ENCODE peak calls at places on chromosomes 3 and 15, in five cellular contexts. R is lower lobe of right lung, B is PC-3, E is Peyer's patch, I is Caco-2. A is an unnamed sample. For H3K27me3, the result is how much of the 10 kb centered on the place peaks cover.

GRCh38 chr15:90401499-90401898 is 13.5 kb downstream of the IQGAP1 start:
- DNase-seq in R (no peak), E (no peak), B (no peak), I (no peak), A (no peak)

GRCh38 chr3:14520967-14521366 is 19.2 kb downstream of the GRIP2 start:
- DNase-seq in E (no peak), B (no peak), R (no peak), I (peak), A (no peak)

GRCh38 chr15:80929689-80930088 is 59.9 kb downstream of the MESD start:
- DNase-seq in B (no peak), R (no peak), I (no peak), E (no peak), A (no peak)

GRCh38 chr3:8095724-8096123 is 405.9 kb upstream of the LMCD1 start:
- DNase-seq in I (peak), R (no peak), E (no peak), B (peak), A (no peak)

GRCh38 chr3:111666041-111666735 is 71.0 kb upstream of the ZBED2 start:
- DNase-seq in I (no peak), R (no peak), B (peak), E (no peak), A (peak)

GRCh38 chr3:51715231-51716058 is 8.6 kb downstream of the GRM2 start:
- DNase-seq in I (no peak), R (no peak), E (peak), B (no peak), A (no peak)

GRCh38 chr3:61250784-61251173 is 473 bp downstream of the FHIT start:
- DNase-seq in E (peak), R (no peak), I (peak), B (peak), A (no peak)

GRCh38 chr3:116445291-116445841 is at the start of gene LSAMP:
- DNase-seq in R (no peak), B (no peak), I (no peak), E (no peak), A (peak)

GRCh38 chr3:190617185-190617584 is 103.3 kb downstream of the IL1RAP start:
- DNase-seq in B (peak), R (peak), I (no peak), E (peak), A (no peak)

GRCh38 chr15:96341465-96342142 is 11.1 kb downstream of the NR2F2 start:
- DNase-seq in B (no peak), E (peak), R (peak), I (no peak), A (no peak)

GRCh38 chr15:96339662-96340347 is 9.3 kb downstream of the NR2F2 start:
- DNase-seq in R (no peak), I (no peak), B (peak), E (no peak), A (no peak)

GRCh38 chr15:96338772-96339661 is 8.5 kb downstream of the NR2F2 start:
- DNase-seq in I (no peak), E (no peak), R (no peak), B (peak), A (no peak)

GRCh38 chr15:96340611-96341464 is 10.3 kb downstream of the NR2F2 start:
- DNase-seq in R (peak), E (peak), I (no peak), B (peak), A (peak)

GRCh38 chr15:96340348-96340610 is 9.8 kb downstream of the NR2F2 start:
- DNase-seq in R (no peak), I (no peak), B (peak), E (no peak), A (no peak)
- H3K4me3 ChIP-seq in R (peak), I (no peak), B (peak), E (peak), A (peak)

GRCh38 chr15:76342046-76342381 is 5.4 kb downstream of the ISL2 start:
- DNase-seq in I (no peak), R (no peak), E (no peak), B (no peak), A (no peak)

GRCh38 chr15:76341366-76342045 is 4.9 kb downstream of the ISL2 start:
- DNase-seq in E (no peak), I (no peak), R (no peak), B (no peak), A (no peak)

GRCh38 chr15:76340802-76341365 is 4.3 kb downstream of the ISL2 start:
- DNase-seq in E (peak), I (no peak), B (no peak), R (peak), A (no peak)

GRCh38 chr15:76343313-76343996 is 6.9 kb downstream of the ISL2 start:
- DNase-seq in I (no peak), B (no peak), E (no peak), R (no peak), A (no peak)

DNA sequence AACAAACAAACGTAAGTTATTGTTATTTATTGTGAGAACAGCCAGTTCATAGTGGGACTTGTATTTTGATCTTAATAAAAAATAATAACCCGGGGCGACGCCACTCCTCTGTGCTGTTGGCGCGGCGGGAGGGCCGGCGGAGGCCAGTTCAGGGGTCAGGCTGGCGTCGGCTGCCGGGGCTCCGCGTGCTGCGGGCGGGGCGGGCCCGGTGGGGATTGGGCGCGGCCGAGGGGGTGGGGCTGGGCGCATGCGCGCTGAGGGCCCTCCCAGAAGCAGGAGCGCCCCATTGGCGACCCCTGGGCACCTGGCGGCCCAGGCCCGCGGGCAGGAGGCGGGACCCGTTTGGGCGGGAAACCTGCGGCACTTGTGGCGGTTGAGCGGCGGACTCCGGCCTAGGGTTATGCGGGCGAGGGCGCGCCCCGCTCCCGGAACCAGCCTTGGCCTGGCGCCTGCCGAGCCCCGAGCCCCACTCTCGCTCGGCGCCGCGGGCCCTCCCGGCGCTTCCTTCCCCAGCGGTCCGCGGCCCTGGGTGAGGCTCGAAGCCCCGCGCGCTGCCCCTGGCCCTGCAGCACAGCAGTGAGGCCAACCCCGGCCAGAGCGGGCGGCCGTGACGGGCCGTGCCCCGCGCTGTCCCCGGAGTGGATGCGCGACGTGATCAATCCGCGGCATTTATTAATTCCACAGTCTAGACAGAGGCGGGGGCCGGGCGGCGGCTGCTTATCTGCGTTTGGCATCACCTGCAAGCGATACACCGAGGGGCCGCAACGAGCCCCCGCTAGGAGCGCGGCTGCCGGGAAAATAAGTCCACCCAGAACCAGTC is 6.0 kb downstream of the ISL2 start:
- DNase-seq in E (peak), B (no peak), I (no peak), R (no peak), A (no peak)
- H3K27me3 ChIP-seq in E (under half), B (under half), I (under half), R (half or more), A (under half)

GRCh38 chr15:68028137-68028771 is 25.9 kb upstream of the PIAS1 start:
- DNase-seq in B (no peak), I (no peak), R (no peak), E (no peak), A (no peak)
- H3K4me3 ChIP-seq in B (no peak), I (no peak), R (no peak), E (no peak), A (no peak)

GRCh38 chr15:77645602-77646001 is 12.9 kb upstream of the LINGO1 start:
- DNase-seq in B (no peak), R (no peak), E (no peak), I (no peak), A (no peak)
- H3K27me3 ChIP-seq in B (under half), R (under half), E (under half), I (under half), A (under half)

GRCh38 chr3:53709856-53710674 is 136.2 kb downstream of the CHDH start:
- DNase-seq in I (peak), E (peak), B (peak), R (peak), A (peak)
- H3K4me3 ChIP-seq in I (no peak), E (no peak), B (no peak), R (no peak), A (no peak)

GRCh38 chr3:193809106-193809505 is 216.1 kb downstream of the OPA1 start:
- DNase-seq in E (no peak), R (no peak), I (no peak), B (no peak), A (no peak)
- H3K27me3 ChIP-seq in E (under half), R (under half), I (under half), B (under half), A (under half)

GRCh38 chr15:82544431-82544830 is 4.2 kb upstream of the RPS17 start:
- DNase-seq in R (no peak), I (no peak), E (no peak), B (no peak), A (no peak)

GRCh38 chr15:82545002-82545401 is 4.7 kb upstream of the RPS17 start:
- DNase-seq in E (no peak), B (no peak), I (no peak), R (no peak), A (no peak)

GRCh38 chr15:82545478-82545877 is 5.2 kb upstream of the RPS17 start:
- DNase-seq in E (no peak), R (no peak), I (no peak), B (no peak), A (no peak)

GRCh38 chr15:82540984-82541431 is 751 bp upstream of the RPS17 start:
- DNase-seq in R (no peak), I (no peak), E (no peak), B (no peak), A (peak)

GRCh38 chr15:82543155-82543554 is 2.9 kb upstream of the RPS17 start:
- DNase-seq in E (no peak), I (no peak), B (no peak), R (no peak), A (peak)
- H3K4me3 ChIP-seq in E (no peak), I (no peak), B (no peak), R (no peak), A (no peak)

GRCh38 chr3:89847955-89848354 is 740.5 kb downstream of the EPHA3 start:
- DNase-seq in E (no peak), I (no peak), R (no peak), B (peak), A (no peak)
- H3K27me3 ChIP-seq in E (under half), I (under half), R (under half), B (under half), A (under half)

GRCh38 chr15:70526974-70527325 is 236.4 kb downstream of the UACA start:
- DNase-seq in R (no peak), E (no peak), B (no peak), I (no peak), A (no peak)

GRCh38 chr15:70526221-70526973 is 237.0 kb downstream of the UACA start:
- DNase-seq in B (peak), I (no peak), R (no peak), E (peak), A (peak)

GRCh38 chr15:70528816-70529215 is 234.5 kb downstream of the UACA start:
- DNase-seq in E (no peak), B (no peak), I (no peak), R (no peak), A (no peak)

GRCh38 chr15:70530035-70530499 is 233.3 kb downstream of the UACA start:
- DNase-seq in I (no peak), E (no peak), B (no peak), R (no peak), A (no peak)

DNA sequence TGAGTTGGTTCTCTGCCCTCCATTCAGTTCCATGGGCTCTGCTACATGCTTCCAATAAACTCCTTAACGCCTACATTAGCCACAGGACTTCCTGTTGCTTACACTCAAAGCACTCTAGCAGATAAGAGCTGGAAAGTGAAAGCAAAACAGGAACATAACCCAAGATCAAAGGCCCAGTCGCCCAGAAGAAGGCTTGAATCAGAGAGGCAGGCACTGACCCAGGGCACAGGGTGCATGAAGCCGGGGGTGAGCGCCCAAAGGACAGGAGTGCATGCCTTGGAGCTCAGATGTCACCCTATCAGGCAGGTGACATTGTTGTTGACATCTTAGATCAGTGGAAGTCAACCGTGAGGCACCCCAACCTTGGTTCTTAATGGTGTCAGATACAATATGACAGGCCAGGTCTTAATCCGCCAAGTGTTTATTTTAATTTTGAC is 235.1 kb downstream of the UACA start:
- DNase-seq in R (no peak), I (no peak), E (peak), B (no peak), A (no peak)
- H3K4me3 ChIP-seq in R (peak), I (no peak), E (no peak), B (no peak), A (no peak)

GRCh38 chr3:142925140-142925539 is 36.3 kb upstream of the PCOLCE2 start:
- DNase-seq in I (no peak), E (no peak), B (no peak), R (no peak), A (no peak)
- H3K27me3 ChIP-seq in I (under half), E (under half), B (under half), R (under half), A (under half)

A was measured in MG63.